ENCODE peak calls at places on chromosomes 5 and 9, in seven cellular contexts. M is heart right ventricle, S is mammary epithelial cell, L is caudate nucleus, U is hepatocyte, J is neuronal stem cell, Z is GM23338. V is an unnamed sample.

GRCh38 chr5:76325326-76325725 is 77.8 kb upstream of the IQGAP2 start:
- DNase-seq in Z (peak; percentile 18), L (no peak), J (no peak), U (no peak), M (no peak), S (no peak), V (no peak)

GRCh38 chr9:109408759-109409462 is 88.1 kb upstream of the EPB41L4B start:
- DNase-seq in Z (peak; percentile 42), J (no peak), U (no peak), S (no peak), M (no peak), L (no peak), V (no peak)

GRCh38 chr5:175107028-175107588 is 336.9 kb downstream of the DRD1 start:
- DNase-seq in S (no peak), Z (no peak), J (no peak), L (no peak), U (no peak), M (no peak), V (no peak)

GRCh38 chr9:113892861-113893491 is 16.9 kb downstream of the ZNF618 start:
- DNase-seq in M (no peak), Z (no peak), U (no peak), L (no peak), S (no peak), J (no peak), V (no peak)

GRCh38 chr5:61346511-61346910 is 14.5 kb downstream of the ZSWIM6 start:
- DNase-seq in J (no peak), S (no peak), M (no peak), U (no peak), Z (no peak), L (no peak), V (no peak)

GRCh38 chr5:56476487-56476856 is 243.3 kb upstream of the ANKRD55 start:
- DNase-seq in J (no peak), S (no peak), L (no peak), Z (no peak), U (no peak), M (no peak), V (no peak)

GRCh38 chr9:132241840-132242620 is 80.2 kb downstream of the NTNG2 start:
- DNase-seq in J (no peak), M (peak; percentile 41), S (no peak), Z (peak; percentile 51), L (no peak), U (peak; percentile 43), V (peak; percentile 31)

GRCh38 chr5:57216714-57217113 is 42.9 kb downstream of the GPBP1 start:
- DNase-seq in S (peak; percentile 41), M (no peak), U (no peak), Z (no peak), L (no peak), J (no peak), V (no peak)

GRCh38 chr5:180161420-180162303 is 47.3 kb downstream of the RASGEF1C start:
- DNase-seq in S (no peak), M (no peak), J (no peak), Z (peak; percentile 44), L (no peak), U (peak; percentile 2), V (no peak)

GRCh38 chr5:168302785-168303184 is 11.3 kb downstream of the WWC1 start:
- DNase-seq in J (no peak), L (no peak), U (no peak), M (no peak), Z (no peak), S (peak; percentile 55), V (no peak)

GRCh38 chr5:51226420-51226735 is 156.9 kb upstream of the ISL1 start:
- DNase-seq in S (peak; percentile 17), L (no peak), J (peak; percentile 24), U (peak; percentile 52), Z (peak; percentile 94), M (no peak), V (no peak)

GRCh38 chr9:77449177-77450092 is 198.7 kb downstream of the GNA14 start:
- DNase-seq in J (no peak), M (no peak), L (no peak), U (peak; percentile 80), Z (no peak), S (peak; percentile 68), V (no peak)

GRCh38 chr5:78050888-78051287 is 243.6 kb downstream of the AP3B1 start:
- DNase-seq in L (no peak), U (no peak), M (no peak), S (peak; percentile 2), J (no peak), Z (no peak), V (no peak)

GRCh38 chr9:134393582-134394280 is 67.5 kb downstream of the RXRA start:
- DNase-seq in S (no peak), J (no peak), L (no peak), U (no peak), M (no peak), Z (no peak), V (no peak)

GRCh38 chr5:38548064-38548759 is 8.2 kb downstream of the LIFR start:
- DNase-seq in U (no peak), S (no peak), Z (no peak), M (no peak), L (no peak), J (no peak), V (no peak)
- H3K27ac ChIP-seq in U (peak overlapping the region; percentile 18), S (no peak overlapping the region), Z (no peak overlapping the region), M (no peak overlapping the region), L (peak overlapping the region; percentile 30), J (no peak overlapping the region), V (no peak overlapping the region)

GRCh38 chr9:111661802-111662491 is 542 bp downstream of the GNG10 start:
- DNase-seq in S (peak; percentile 32), L (peak; percentile 76), U (peak; percentile 58), Z (peak; percentile 75), M (peak; percentile 25), J (peak; percentile 65), V (peak; percentile 6)
- H3K27ac ChIP-seq in S (peak overlapping the region; percentile 11), L (peak overlapping the region; percentile 23), U (peak overlapping the region; percentile 87), Z (peak overlapping the region; percentile 8), M (peak overlapping the region; percentile 49), J (peak overlapping the region; percentile 84), V (peak overlapping the region; percentile 61)

DNA sequence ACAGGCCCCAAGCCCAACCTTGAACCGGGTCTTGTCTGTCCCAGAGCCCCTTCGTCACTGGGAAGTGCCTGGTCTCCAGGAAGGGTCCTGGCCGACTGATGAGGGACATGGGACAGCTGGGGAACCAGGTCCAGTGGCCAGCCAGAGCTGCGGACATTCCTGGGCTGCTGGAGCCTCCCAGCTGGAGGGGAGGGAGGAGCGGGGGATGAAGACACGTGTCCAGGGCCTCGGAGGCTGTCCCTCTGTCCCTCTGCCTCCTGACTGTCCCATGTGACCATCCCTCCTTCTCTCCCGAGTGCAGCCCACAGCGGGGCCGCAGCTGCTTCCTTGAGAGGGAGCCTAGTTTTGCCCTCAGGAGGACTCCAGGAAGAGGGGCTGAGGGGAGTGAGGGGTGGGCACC is 41.7 kb upstream of the UBAC1 start:
- DNase-seq in Z (no peak), M (no peak), U (no peak), J (no peak), S (no peak), L (no peak), V (no peak)
- H3K27ac ChIP-seq in Z (no peak overlapping the region), M (no peak overlapping the region), U (no peak overlapping the region), J (no peak overlapping the region), S (no peak overlapping the region), L (no peak overlapping the region), V (no peak overlapping the region)

DNA sequence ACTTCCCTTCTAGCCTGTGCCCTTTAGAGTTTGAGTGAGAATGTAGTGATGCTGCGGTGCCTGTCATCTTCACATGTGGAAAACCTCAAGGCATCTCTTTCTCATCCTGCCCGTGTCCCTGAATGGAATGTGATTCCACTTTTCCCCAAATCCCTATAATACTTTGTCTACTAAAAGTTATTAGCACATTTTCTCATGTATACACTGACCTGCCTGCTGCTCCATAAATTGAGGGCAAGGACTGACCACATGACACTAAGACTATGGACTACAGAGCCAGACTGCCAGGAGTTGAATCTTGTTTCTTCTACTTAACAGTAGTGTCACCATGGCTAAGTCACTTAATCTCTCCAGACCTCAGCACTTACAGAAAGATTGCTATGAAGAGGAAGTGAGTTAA is 93.0 kb downstream of the TEK start:
- DNase-seq in L (no peak), M (no peak), J (no peak), U (no peak), S (no peak), Z (no peak), V (no peak)
- H3K27ac ChIP-seq in L (no peak overlapping the region), M (no peak overlapping the region), J (no peak overlapping the region), U (no peak overlapping the region), S (no peak overlapping the region), Z (no peak overlapping the region), V (no peak overlapping the region)

DNA sequence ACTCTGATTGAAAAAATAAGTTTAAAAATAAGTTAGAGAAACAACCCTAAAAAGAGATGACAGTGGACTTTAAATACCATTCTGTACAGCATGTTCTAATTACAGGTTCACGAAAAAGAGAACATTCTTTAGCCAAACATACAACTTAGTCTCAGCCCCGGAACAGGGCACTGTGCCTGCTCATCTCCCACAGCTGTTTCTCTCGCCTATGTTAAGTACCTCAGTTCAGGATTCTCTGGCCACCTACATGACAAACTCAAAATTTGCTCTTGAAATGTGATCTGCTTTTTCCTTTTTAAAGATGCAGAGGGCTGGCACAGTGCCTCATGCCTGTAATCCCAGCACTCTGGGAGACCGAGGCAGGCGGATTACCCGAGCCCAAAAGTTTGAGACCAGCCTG is 52.3 kb downstream of the MYO10 start:
- DNase-seq in S (no peak), J (no peak), L (no peak), U (no peak), M (no peak), Z (no peak), V (no peak)
- H3K27ac ChIP-seq in S (no peak overlapping the region), J (no peak overlapping the region), L (no peak overlapping the region), U (peak overlapping the region; percentile 59), M (no peak overlapping the region), Z (no peak overlapping the region), V (no peak overlapping the region)

GRCh38 chr5:139805545-139805944 is 9.9 kb downstream of the PSD2 start:
- DNase-seq in M (no peak), U (no peak), Z (no peak), L (no peak), J (no peak), S (no peak), V (no peak)
- H3K27ac ChIP-seq in M (no peak overlapping the region), U (no peak overlapping the region), Z (no peak overlapping the region), L (peak overlapping the region; percentile 68), J (no peak overlapping the region), S (no peak overlapping the region), V (no peak overlapping the region)